ENCODE peak calls at places on chromosomes 13 and 19, in nine cellular contexts. One of them, this sample, is unnamed.
A peak's percentile ranks its signal among the peaks of the same experiment; 100 is the strongest.

GRCh38 chr19:7502552-7502951 is 13.4 kb upstream of the ZNF358 start:
- DNase-seq in epithelial cell of esophagus: no peak
- DNase-seq in AG09309: no peak
- DNase-seq in AG04450: no peak
- DNase-seq in thoracic aorta: no peak
- DNase-seq in GM12865: no peak
- DNase-seq in cardiac muscle cell: no peak
- DNase-seq in mammary epithelial cell: no peak
- DNase-seq in SK-N-SH: no peak
- DNase-seq in this sample: no peak

GRCh38 chr13:64371045-64371444 is 2859.1 kb downstream of the PCDH9 start:
- DNase-seq in epithelial cell of esophagus: peak; percentile 91
- DNase-seq in AG09309: no peak
- DNase-seq in AG04450: no peak
- DNase-seq in thoracic aorta: no peak
- DNase-seq in GM12865: no peak
- DNase-seq in cardiac muscle cell: no peak
- DNase-seq in mammary epithelial cell: peak; percentile 44
- DNase-seq in SK-N-SH: no peak
- DNase-seq in this sample: no peak

GRCh38 chr19:49340069-49340864 is 5.1 kb downstream of the CD37 start:
- DNase-seq in epithelial cell of esophagus: peak; percentile 14
- DNase-seq in AG09309: no peak
- DNase-seq in AG04450: no peak
- DNase-seq in thoracic aorta: peak; percentile 36
- DNase-seq in GM12865: peak; percentile 96
- DNase-seq in cardiac muscle cell: peak; percentile 28
- DNase-seq in mammary epithelial cell: no peak
- DNase-seq in SK-N-SH: no peak
- DNase-seq in this sample: peak; percentile 95

GRCh38 chr19:47651691-47652090 is 42.8 kb downstream of the BICRA start:
- DNase-seq in epithelial cell of esophagus: no peak
- DNase-seq in AG09309: no peak
- DNase-seq in AG04450: no peak
- DNase-seq in thoracic aorta: no peak
- DNase-seq in GM12865: no peak
- DNase-seq in cardiac muscle cell: no peak
- DNase-seq in mammary epithelial cell: no peak
- DNase-seq in SK-N-SH: no peak
- DNase-seq in this sample: no peak

GRCh38 chr19:50980203-50980602 is 3.5 kb downstream of the KLK7 start:
- DNase-seq in epithelial cell of esophagus: no peak
- DNase-seq in AG09309: no peak
- DNase-seq in AG04450: no peak
- DNase-seq in thoracic aorta: no peak
- DNase-seq in GM12865: no peak
- DNase-seq in cardiac muscle cell: no peak
- DNase-seq in mammary epithelial cell: no peak
- DNase-seq in SK-N-SH: no peak
- DNase-seq in this sample: no peak

GRCh38 chr19:8252922-8253589 is 43.9 kb downstream of the CERS4 start:
- DNase-seq in epithelial cell of esophagus: peak; percentile 77
- DNase-seq in AG09309: peak; percentile 25
- DNase-seq in AG04450: peak; percentile 38
- DNase-seq in thoracic aorta: peak; percentile 36
- DNase-seq in GM12865: peak; percentile 85
- DNase-seq in cardiac muscle cell: peak; percentile 88
- DNase-seq in mammary epithelial cell: peak; percentile 54
- DNase-seq in SK-N-SH: peak; percentile 95
- DNase-seq in this sample: peak; percentile 84

GRCh38 chr19:4007836-4008539 is 452 bp downstream of the PIAS4 start:
- DNase-seq in epithelial cell of esophagus: no peak
- DNase-seq in AG09309: no peak
- DNase-seq in AG04450: no peak
- DNase-seq in thoracic aorta: no peak
- DNase-seq in GM12865: no peak
- DNase-seq in cardiac muscle cell: peak; percentile 61
- DNase-seq in mammary epithelial cell: no peak
- DNase-seq in SK-N-SH: peak; percentile 63
- DNase-seq in this sample: no peak

GRCh38 chr19:46631481-46631880 is 4.5 kb downstream of the GNG8 start:
- DNase-seq in epithelial cell of esophagus: peak; percentile 52
- DNase-seq in AG09309: no peak
- DNase-seq in AG04450: no peak
- DNase-seq in thoracic aorta: no peak
- DNase-seq in GM12865: no peak
- DNase-seq in cardiac muscle cell: no peak
- DNase-seq in mammary epithelial cell: peak; percentile 35
- DNase-seq in SK-N-SH: no peak
- DNase-seq in this sample: no peak

GRCh38 chr13:63700366-63700765 is 2284.7 kb upstream of the PCDH20 start:
- DNase-seq in epithelial cell of esophagus: no peak
- DNase-seq in AG09309: no peak
- DNase-seq in AG04450: no peak
- DNase-seq in thoracic aorta: no peak
- DNase-seq in GM12865: no peak
- DNase-seq in cardiac muscle cell: no peak
- DNase-seq in mammary epithelial cell: no peak
- DNase-seq in SK-N-SH: no peak
- DNase-seq in this sample: no peak

GRCh38 chr19:18796239-18796638 is 5.1 kb upstream of the COMP start:
- DNase-seq in epithelial cell of esophagus: no peak
- DNase-seq in AG09309: no peak
- DNase-seq in AG04450: no peak
- DNase-seq in thoracic aorta: no peak
- DNase-seq in GM12865: no peak
- DNase-seq in cardiac muscle cell: no peak
- DNase-seq in mammary epithelial cell: no peak
- DNase-seq in SK-N-SH: no peak
- DNase-seq in this sample: no peak

GRCh38 chr19:48053856-48054255 is 10.0 kb upstream of the CABP5 start:
- DNase-seq in epithelial cell of esophagus: peak; percentile 83
- DNase-seq in AG09309: no peak
- DNase-seq in AG04450: no peak
- DNase-seq in thoracic aorta: no peak
- DNase-seq in GM12865: no peak
- DNase-seq in cardiac muscle cell: no peak
- DNase-seq in mammary epithelial cell: peak; percentile 92
- DNase-seq in SK-N-SH: no peak
- DNase-seq in this sample: no peak

DNA sequence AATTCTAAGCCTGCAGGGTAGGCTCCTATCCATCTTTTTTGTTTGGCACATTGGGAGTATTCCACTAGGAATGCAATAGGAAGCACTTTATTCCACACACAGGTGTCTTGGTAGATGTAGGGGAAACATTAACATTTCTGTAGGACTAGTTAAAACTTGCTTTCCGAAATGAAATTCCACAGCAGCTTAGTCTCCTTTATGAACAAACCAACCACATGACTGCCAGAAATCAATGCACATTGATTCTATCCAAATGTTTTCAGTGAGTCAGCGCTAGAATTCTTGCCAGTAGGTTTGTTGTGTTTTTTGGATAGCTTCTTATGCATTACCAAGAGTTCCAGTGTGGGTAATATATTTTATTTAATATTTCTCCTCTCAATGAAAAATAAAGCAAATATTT is 207.9 kb upstream of the CSNK1A1L start:
- DNase-seq in epithelial cell of esophagus: peak; percentile 95
- DNase-seq in AG09309: peak; percentile 55
- DNase-seq in AG04450: peak; percentile 71
- DNase-seq in thoracic aorta: no peak
- DNase-seq in GM12865: no peak
- DNase-seq in cardiac muscle cell: no peak
- DNase-seq in mammary epithelial cell: peak; percentile 91
- DNase-seq in SK-N-SH: no peak
- DNase-seq in this sample: no peak
- TF ChIP-seq CTCF in epithelial cell of esophagus: no peak
- TF ChIP-seq CTCF in AG09309: no peak
- TF ChIP-seq CTCF in AG04450: no peak
- TF ChIP-seq CTCF in thoracic aorta: no peak
- TF ChIP-seq CTCF in GM12865: no peak
- TF ChIP-seq CTCF in cardiac muscle cell: no peak
- TF ChIP-seq CTCF in mammary epithelial cell: no peak
- TF ChIP-seq CTCF in SK-N-SH: no peak
- TF ChIP-seq CTCF in this sample: no peak

DNA sequence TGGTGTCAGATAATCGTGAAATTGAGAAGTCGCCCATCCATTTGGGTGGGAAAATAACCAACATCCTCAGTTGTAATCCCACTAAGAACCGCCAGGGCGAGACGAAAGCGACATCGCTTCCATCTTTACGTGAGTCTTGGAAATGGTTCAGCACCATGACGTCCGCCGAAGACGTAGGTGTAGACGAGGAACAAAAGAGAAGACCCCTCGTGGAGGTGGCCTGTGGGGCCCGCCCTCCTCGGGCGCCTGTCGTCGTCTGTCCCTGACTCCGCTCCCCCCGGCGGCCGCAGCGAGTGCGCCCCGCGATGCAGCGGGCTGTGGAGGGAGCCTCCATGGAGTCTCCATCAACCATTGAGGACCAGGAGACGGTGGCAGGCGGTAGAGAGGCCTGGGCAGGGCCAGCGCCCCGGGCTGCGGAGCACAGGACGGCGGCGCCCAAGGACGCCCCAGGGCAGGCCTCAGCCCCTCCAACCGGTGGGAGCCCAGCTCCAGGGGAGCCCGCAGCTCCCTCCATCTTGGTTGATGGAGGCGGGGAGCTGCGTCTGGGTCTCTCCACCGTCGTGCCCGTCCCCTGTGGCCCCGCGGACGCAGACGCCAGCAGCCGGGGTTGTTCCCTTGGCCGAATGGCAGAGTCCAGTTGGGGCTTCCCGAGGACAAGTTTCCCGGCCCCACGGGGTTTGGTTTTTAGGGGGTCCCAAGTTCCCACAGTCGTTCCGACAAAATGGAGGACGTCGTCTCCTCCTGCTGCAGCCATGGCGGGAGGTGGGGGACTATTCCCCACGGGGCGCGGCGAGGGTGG is 1.0 kb upstream of the ZMYM2 start:
- DNase-seq in epithelial cell of esophagus: peak; percentile 76
- DNase-seq in AG09309: peak; percentile 21
- DNase-seq in AG04450: peak; percentile 8
- DNase-seq in thoracic aorta: peak; percentile 34
- DNase-seq in GM12865: peak; percentile 95
- DNase-seq in cardiac muscle cell: peak; percentile 49
- DNase-seq in mammary epithelial cell: peak; percentile 17
- DNase-seq in SK-N-SH: peak; percentile 66
- DNase-seq in this sample: peak; percentile 69
- TF ChIP-seq CTCF in epithelial cell of esophagus: peak; percentile 77
- TF ChIP-seq CTCF in AG09309: peak; percentile 63
- TF ChIP-seq CTCF in AG04450: peak; percentile 55
- TF ChIP-seq CTCF in thoracic aorta: peak; percentile 84
- TF ChIP-seq CTCF in GM12865: peak; percentile 57
- TF ChIP-seq CTCF in cardiac muscle cell: peak; percentile 68
- TF ChIP-seq CTCF in mammary epithelial cell: peak; percentile 58
- TF ChIP-seq CTCF in SK-N-SH: peak; percentile 67
- TF ChIP-seq CTCF in this sample: peak; percentile 37

GRCh38 chr19:1459479-1459878 is 9.6 kb downstream of the APC2 start:
- DNase-seq in epithelial cell of esophagus: no peak
- DNase-seq in AG09309: no peak
- DNase-seq in AG04450: no peak
- DNase-seq in thoracic aorta: no peak
- DNase-seq in GM12865: no peak
- DNase-seq in cardiac muscle cell: no peak
- DNase-seq in mammary epithelial cell: no peak
- DNase-seq in SK-N-SH: no peak
- DNase-seq in this sample: no peak
- TF ChIP-seq CTCF in epithelial cell of esophagus: no peak
- TF ChIP-seq CTCF in AG09309: no peak
- TF ChIP-seq CTCF in AG04450: no peak
- TF ChIP-seq CTCF in thoracic aorta: no peak
- TF ChIP-seq CTCF in GM12865: no peak
- TF ChIP-seq CTCF in cardiac muscle cell: no peak
- TF ChIP-seq CTCF in mammary epithelial cell: no peak
- TF ChIP-seq CTCF in SK-N-SH: no peak
- TF ChIP-seq CTCF in this sample: no peak

DNA sequence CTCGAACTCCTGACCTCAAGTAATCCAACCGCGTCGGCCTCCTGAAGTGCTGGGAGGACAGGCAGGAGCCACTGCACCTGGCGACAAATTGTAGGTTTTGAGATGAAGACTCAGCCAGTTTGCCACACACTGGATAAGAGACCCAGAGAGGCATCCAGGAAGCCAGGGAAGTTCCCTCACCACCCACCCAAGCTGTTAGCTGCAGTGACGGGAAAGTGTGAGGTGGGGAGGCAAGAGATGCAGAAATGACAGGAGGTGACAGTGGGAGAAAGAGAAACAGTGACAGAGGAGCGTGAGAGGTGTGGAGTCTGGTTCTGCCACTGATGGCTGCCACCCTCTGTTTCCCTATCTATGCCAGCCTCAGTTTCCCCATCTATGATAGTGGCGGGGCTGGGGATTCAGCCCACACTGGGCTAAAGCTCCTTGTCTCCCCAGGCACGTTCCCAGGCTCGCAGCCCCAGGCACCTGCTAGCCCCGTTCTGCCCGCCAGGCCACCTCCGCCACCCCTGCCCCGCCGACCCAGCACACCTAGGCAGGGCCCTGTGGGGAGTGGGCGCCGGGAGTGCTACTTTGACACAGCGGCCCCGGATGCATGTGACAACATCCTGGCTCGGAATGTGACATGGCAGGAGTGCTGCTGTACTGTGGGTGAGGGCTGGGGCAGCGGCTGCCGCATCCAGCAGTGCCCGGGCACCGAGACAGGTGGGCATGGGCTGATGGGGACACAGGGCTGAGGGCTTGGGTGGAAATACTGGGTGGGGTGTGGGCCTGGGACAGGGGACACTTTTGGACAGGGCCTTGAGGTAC is 21.0 kb downstream of the LTBP4 start:
- DNase-seq in epithelial cell of esophagus: no peak
- DNase-seq in AG09309: no peak
- DNase-seq in AG04450: no peak
- DNase-seq in thoracic aorta: no peak
- DNase-seq in GM12865: no peak
- DNase-seq in cardiac muscle cell: no peak
- DNase-seq in mammary epithelial cell: no peak
- DNase-seq in SK-N-SH: peak; percentile 21
- DNase-seq in this sample: no peak
- TF ChIP-seq CTCF in epithelial cell of esophagus: no peak
- TF ChIP-seq CTCF in AG09309: no peak
- TF ChIP-seq CTCF in AG04450: no peak
- TF ChIP-seq CTCF in thoracic aorta: no peak
- TF ChIP-seq CTCF in GM12865: no peak
- TF ChIP-seq CTCF in cardiac muscle cell: no peak
- TF ChIP-seq CTCF in mammary epithelial cell: no peak
- TF ChIP-seq CTCF in SK-N-SH: no peak
- TF ChIP-seq CTCF in this sample: no peak

DNA sequence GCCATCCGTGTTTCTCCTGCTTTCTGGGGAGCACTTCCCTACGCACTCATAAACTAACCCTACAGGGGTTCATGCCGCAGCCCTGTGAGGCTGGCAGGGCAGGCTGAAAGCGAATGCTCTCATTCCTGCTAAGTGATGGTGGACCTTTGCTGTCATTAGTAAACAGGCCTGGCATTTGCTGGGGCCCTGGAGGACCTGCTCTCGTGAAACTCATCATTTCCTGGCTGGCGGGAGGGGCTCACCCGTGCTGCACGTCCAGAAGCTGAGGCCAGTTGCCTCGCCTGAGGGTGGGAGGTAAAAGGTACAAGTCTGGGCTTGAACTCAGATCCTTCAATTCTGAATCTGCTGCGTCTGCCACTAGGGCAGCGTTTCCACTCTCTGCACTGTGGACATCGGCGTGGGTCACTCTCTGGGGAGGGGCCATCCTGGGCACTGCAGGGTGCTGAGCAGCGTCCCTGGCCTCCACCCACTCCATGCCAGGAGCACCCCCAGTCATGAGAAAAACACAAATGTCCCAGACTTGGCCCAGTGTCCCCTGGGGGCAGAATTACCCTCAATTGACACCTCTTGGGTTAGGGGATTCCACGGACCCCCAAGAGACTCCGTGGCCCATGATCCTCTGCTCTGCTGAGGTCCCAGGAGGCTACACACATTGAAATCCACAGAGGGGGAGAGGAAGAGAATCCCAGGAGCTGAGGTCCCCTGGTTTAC is 7.0 kb downstream of the MOB3A start:
- DNase-seq in epithelial cell of esophagus: peak; percentile 98
- DNase-seq in AG09309: no peak
- DNase-seq in AG04450: no peak
- DNase-seq in thoracic aorta: no peak
- DNase-seq in GM12865: peak; percentile 91
- DNase-seq in cardiac muscle cell: no peak
- DNase-seq in mammary epithelial cell: peak; percentile 93
- DNase-seq in SK-N-SH: peak; percentile 67
- DNase-seq in this sample: no peak
- TF ChIP-seq CTCF in epithelial cell of esophagus: peak; percentile 36
- TF ChIP-seq CTCF in AG09309: no peak
- TF ChIP-seq CTCF in AG04450: no peak
- TF ChIP-seq CTCF in thoracic aorta: no peak
- TF ChIP-seq CTCF in GM12865: no peak
- TF ChIP-seq CTCF in cardiac muscle cell: no peak
- TF ChIP-seq CTCF in mammary epithelial cell: peak; percentile 15
- TF ChIP-seq CTCF in SK-N-SH: no peak
- TF ChIP-seq CTCF in this sample: no peak